ENCODE peak calls at places on chromosomes 12 and 14, in six cellular contexts. R, A, I, Q, Y and N are unnamed samples.

GRCh38 chr12:118377891-118378470 is 1.6 kb downstream of the SUDS3 start:
- DNase-seq in A (no peak), R (no peak), I (no peak), Y (peak), Q (peak), N (peak)

GRCh38 chr12:42987216-42987631 is 397.7 kb upstream of the PRICKLE1 start:
- DNase-seq in Q (no peak), Y (no peak), A (no peak), I (no peak), R (no peak), N (no peak)

GRCh38 chr14:58280954-58281787 is 17.2 kb upstream of the ARID4A start:
- DNase-seq in Y (no peak), Q (no peak), I (peak), A (peak), R (no peak), N (peak)

GRCh38 chr12:110244829-110245228 is 36.2 kb upstream of the ATP2A2 start:
- DNase-seq in Q (no peak), Y (no peak), A (no peak), R (no peak), I (no peak), N (no peak)

GRCh38 chr14:88269816-88270416 is 53.2 kb downstream of the KCNK10 start:
- DNase-seq in R (no peak), Y (no peak), A (no peak), Q (no peak), I (no peak), N (no peak)

GRCh38 chr12:126998747-126999285 is 1268.2 kb upstream of the TMEM132C start:
- DNase-seq in Y (no peak), R (no peak), I (no peak), Q (no peak), A (no peak), N (no peak)

GRCh38 chr12:11969437-11970154 is 101.1 kb upstream of the BCL2L14 start:
- DNase-seq in R (no peak), I (no peak), Y (no peak), A (no peak), Q (no peak), N (peak)

GRCh38 chr12:124548854-124549378 is 18.5 kb downstream of the NCOR2 start:
- DNase-seq in A (peak), I (no peak), Q (no peak), Y (no peak), R (peak), N (no peak)

GRCh38 chr12:132228535-132229422 is 84.5 kb downstream of the NOC4L start:
- DNase-seq in I (no peak), Q (no peak), R (no peak), Y (peak), A (no peak), N (no peak)

GRCh38 chr12:68042212-68042699 is 53.0 kb downstream of the IFNG-AS1 start:
- DNase-seq in R (no peak), I (no peak), Q (no peak), A (no peak), Y (no peak), N (peak)

GRCh38 chr14:101821528-101821927 is 60.0 kb downstream of the PPP2R5C start:
- DNase-seq in A (no peak), Y (no peak), I (no peak), Q (peak), R (no peak), N (no peak)

GRCh38 chr14:61460853-61461611 is 139.7 kb downstream of the PRKCH start:
- DNase-seq in Q (no peak), I (no peak), R (no peak), Y (no peak), A (no peak), N (no peak)

GRCh38 chr12:124736115-124737039 is 127.3 kb downstream of the SCARB1 start:
- DNase-seq in R (no peak), A (no peak), Q (no peak), I (no peak), Y (no peak), N (no peak)

GRCh38 chr14:29216774-29217232 is 450.2 kb downstream of the FOXG1 start:
- DNase-seq in Q (no peak), R (no peak), I (no peak), Y (no peak), A (no peak), N (no peak)

GRCh38 chr12:106769078-106769477 is 5.4 kb upstream of the RIC8B start:
- DNase-seq in Y (no peak), A (peak), Q (no peak), R (no peak), I (peak), N (no peak)

GRCh38 chr14:88559852-88560251 is 3.0 kb upstream of the ZC3H14 start:
- DNase-seq in R (no peak), A (peak), I (no peak), Y (no peak), Q (no peak), N (no peak)

GRCh38 chr14:104936361-104937155 is 11.9 kb downstream of the PLD4 start:
- DNase-seq in R (peak), Y (peak), I (no peak), Q (no peak), A (no peak), N (peak)